ENCODE peak calls at places on chromosomes 16 and 17, in six cellular contexts. O is bronchial epithelial cell, A is NCI-H146, F is endothelial cell, D is aorta, G is ovary. B is an unnamed sample.
A peak's percentile ranks its signal among the peaks of the same experiment; 100 is the strongest.

GRCh38 chr16:84764970-84765369 is 54.8 kb upstream of the CRISPLD2 start:
- DNase-seq in O (no peak), A (no peak), F (no peak), D (no peak), G (no peak), B (no peak)

GRCh38 chr16:66862023-66862520 is 17.9 kb downstream of the CA7 start:
- DNase-seq in O (no peak), A (no peak), F (no peak), D (no peak), G (no peak), B (no peak)

GRCh38 chr16:76535-77272 is 1.3 kb upstream of the MPG start:
- DNase-seq in O (peak; percentile 65), A (peak; percentile 83), F (peak; percentile 47), D (peak; percentile 90), G (peak; percentile 86), B (no peak)

GRCh38 chr16:89142474-89143197 is 28.9 kb upstream of the CDH15 start:
- DNase-seq in O (no peak), A (no peak), F (no peak), D (peak; percentile 23), G (peak; percentile 14), B (no peak)

GRCh38 chr16:81517630-81518438 is 73.2 kb downstream of the CMIP start:
- DNase-seq in O (no peak), A (no peak), F (no peak), D (peak; percentile 44), G (no peak), B (peak; percentile 37)

GRCh38 chr17:77884967-77885641 is 73.4 kb upstream of the TNRC6C start:
- DNase-seq in O (no peak), A (peak; percentile 7), F (no peak), D (peak; percentile 24), G (no peak), B (no peak)

GRCh38 chr16:63921737-63922136 is 1200.1 kb downstream of the CDH11 start:
- DNase-seq in O (no peak), A (no peak), F (no peak), D (no peak), G (no peak), B (no peak)

GRCh38 chr16:87328846-87329245 is 11.7 kb upstream of the C16orf95 start:
- DNase-seq in O (peak; percentile 15), A (no peak), F (no peak), D (peak; percentile 9), G (peak; percentile 22), B (no peak)

GRCh38 chr16:4327782-4328579 is 12.1 kb downstream of the GLIS2 start:
- DNase-seq in O (peak; percentile 52), A (no peak), F (peak; percentile 79), D (peak; percentile 88), G (peak; percentile 91), B (peak; percentile 25)

GRCh38 chr16:13883881-13884280 is 36.1 kb upstream of the ERCC4 start:
- DNase-seq in O (no peak), A (no peak), F (no peak), D (no peak), G (no peak), B (peak; percentile 51)

GRCh38 chr16:4213721-4214120 is 28.2 kb downstream of the SRL start:
- DNase-seq in O (peak; percentile 43), A (no peak), F (no peak), D (no peak), G (no peak), B (no peak)

GRCh38 chr16:87844374-87844733 is 25.0 kb downstream of the SLC7A5 start:
- DNase-seq in O (no peak), A (no peak), F (no peak), D (no peak), G (peak; percentile 62), B (no peak)

GRCh38 chr16:68402748-68403040 is 45.6 kb downstream of the SMPD3 start:
- DNase-seq in O (no peak), A (no peak), F (no peak), D (no peak), G (no peak), B (no peak)

GRCh38 chr16:57645691-57646387 is 17.4 kb downstream of the ADGRG1 start:
- DNase-seq in O (peak; percentile 41), A (no peak), F (peak; percentile 24), D (no peak), G (no peak), B (no peak)

GRCh38 chr16:47143329-47143676 is 442 bp downstream of the NETO2 start:
- DNase-seq in O (peak; percentile 47), A (peak; percentile 64), F (peak; percentile 86), D (peak; percentile 66), G (peak; percentile 56), B (no peak)

GRCh38 chr16:71722801-71723536 is 1.5 kb downstream of the PHLPP2 start:
- DNase-seq in O (peak; percentile 52), A (peak; percentile 84), F (peak; percentile 63), D (peak; percentile 83), G (peak; percentile 79), B (no peak)

GRCh38 chr17:73932216-73932749 is 271.2 kb upstream of the RPL38 start:
- DNase-seq in O (no peak), A (no peak), F (no peak), D (no peak), G (no peak), B (no peak)

GRCh38 chr16:15879255-15879804 is 9.1 kb downstream of the CEP20 start:
- DNase-seq in O (peak; percentile 96), A (peak; percentile 8), F (no peak), D (no peak), G (no peak), B (peak; percentile 89)

GRCh38 chr16:10552998-10553491 is 27.4 kb downstream of the EMP2 start:
- DNase-seq in O (no peak), A (no peak), F (no peak), D (peak; percentile 79), G (no peak), B (no peak)

GRCh38 chr17:3695129-3695722 is 729 bp downstream of the P2RX5 start:
- DNase-seq in O (no peak), A (peak; percentile 82), F (no peak), D (no peak), G (no peak), B (no peak)

GRCh38 chr16:71845639-71846431 is at the start of gene ATXN1L:
- DNase-seq in O (peak; percentile 66), A (peak; percentile 83), F (peak; percentile 94), D (peak; percentile 95), G (peak; percentile 95), B (peak; percentile 60)

GRCh38 chr16:15518412-15519351 is 84.3 kb downstream of the BMERB1 start:
- DNase-seq in O (no peak), A (peak; percentile 62), F (no peak), D (no peak), G (peak; percentile 83), B (peak; percentile 31)

GRCh38 chr16:75202069-75202590 is 4.8 kb downstream of the CTRB2 start:
- DNase-seq in O (no peak), A (no peak), F (no peak), D (no peak), G (peak; percentile 5), B (no peak)

GRCh38 chr17:81419886-81420768 is 24.9 kb downstream of the BAHCC1 start:
- DNase-seq in O (no peak), A (no peak), F (no peak), D (no peak), G (peak; percentile 76), B (no peak)

GRCh38 chr17:78512976-78513375 is 64.2 kb downstream of the DNAH17 start:
- DNase-seq in O (no peak), A (no peak), F (no peak), D (no peak), G (no peak), B (no peak)

GRCh38 chr16:58195344-58195743 is 2.6 kb downstream of the CSNK2A2 start:
- DNase-seq in O (no peak), A (no peak), F (no peak), D (no peak), G (no peak), B (no peak)

GRCh38 chr16:75025766-75026165 is 26.9 kb downstream of the ZNRF1 start:
- DNase-seq in O (no peak), A (no peak), F (no peak), D (no peak), G (no peak), B (no peak)

GRCh38 chr17:31537558-31537957 is 146.1 kb downstream of the RAB11FIP4 start:
- DNase-seq in O (peak; percentile 46), A (peak; percentile 11), F (no peak), D (peak; percentile 64), G (peak; percentile 74), B (no peak)

GRCh38 chr16:82788919-82789318 is 162.2 kb downstream of the CDH13 start:
- DNase-seq in O (no peak), A (no peak), F (no peak), D (no peak), G (no peak), B (no peak)

GRCh38 chr16:455453-455852 is 30.0 kb downstream of the RAB11FIP3 start:
- DNase-seq in O (no peak), A (no peak), F (no peak), D (no peak), G (no peak), B (no peak)

GRCh38 chr16:46920402-46921068 is 36.4 kb downstream of the GPT2 start:
- DNase-seq in O (no peak), A (no peak), F (no peak), D (no peak), G (no peak), B (no peak)

GRCh38 chr16:75506567-75506966 is 11.3 kb upstream of the CHST6 start:
- DNase-seq in O (peak; percentile 97), A (no peak), F (no peak), D (no peak), G (no peak), B (peak; percentile 74)

GRCh38 chr16:4911831-4912422 is 25.0 kb downstream of the PPL start:
- DNase-seq in O (peak; percentile 26), A (no peak), F (no peak), D (no peak), G (no peak), B (peak; percentile 54)